ENCODE peak calls at places on chromosome 4, in four cellular contexts. T is cerebellar cortex, C is GM13977, G is activated gamma-delta T cell. L is an unnamed sample.

GRCh38 chr4:133152801-133153526 is 3.9 kb downstream of the PCDH10 start:
- DNase-seq in G (no peak), T (no peak), C (peak; percentile 22), L (no peak)

GRCh38 chr4:88021824-88022223 is 14.4 kb downstream of the PKD2 start:
- DNase-seq in T (no peak), G (no peak), C (no peak), L (no peak)

GRCh38 chr4:140233811-140234696 is 80.1 kb upstream of the MAML3 start:
- DNase-seq in T (no peak), C (no peak), G (no peak), L (no peak)

GRCh38 chr4:37908488-37909343 is 17.8 kb downstream of the TBC1D1 start:
- DNase-seq in T (no peak), G (no peak), C (no peak), L (no peak)

GRCh38 chr4:153143527-153144348 is 60.5 kb upstream of the TRIM2 start:
- DNase-seq in G (no peak), T (peak; percentile 41), C (no peak), L (peak; percentile 55)

GRCh38 chr4:54586343-54586953 is 71.3 kb upstream of the KIT start:
- DNase-seq in C (no peak), G (no peak), T (no peak), L (no peak)

GRCh38 chr4:125726121-125726520 is 411.4 kb downstream of the FAT4 start:
- DNase-seq in C (no peak), T (no peak), G (no peak), L (no peak)

GRCh38 chr4:38131371-38132139 is 171.4 kb downstream of the PTTG2 start:
- DNase-seq in T (no peak), C (peak; percentile 37), G (no peak), L (no peak)

GRCh38 chr4:94934201-94934600 is 176.4 kb downstream of the BMPR1B start:
- DNase-seq in G (no peak), C (no peak), T (no peak), L (no peak)

GRCh38 chr4:114373508-114373907 is 225.1 kb upstream of the UGT8 start:
- DNase-seq in G (no peak), C (no peak), T (no peak), L (no peak)

GRCh38 chr4:96228463-96228862 is 388.6 kb downstream of the PDHA2 start:
- DNase-seq in G (no peak), C (no peak), T (no peak), L (no peak)

GRCh38 chr4:99324978-99325377 is 3.8 kb upstream of the ADH1B start:
- DNase-seq in T (peak; percentile 48), C (no peak), G (no peak), L (peak; percentile 0)

GRCh38 chr4:182227611-182228010 is 15.6 kb upstream of the TENM3 start:
- DNase-seq in G (no peak), C (no peak), T (no peak), L (no peak)

GRCh38 chr4:80385397-80386280 is 50.1 kb downstream of the CFAP299 start:
- DNase-seq in C (no peak), G (no peak), T (no peak), L (no peak)

GRCh38 chr4:163949976-163950601 is 455.6 kb downstream of the TMA16 start:
- DNase-seq in T (no peak), G (no peak), C (no peak), L (no peak)

GRCh38 chr4:13902141-13902540 is 274.6 kb upstream of the BOD1L1 start:
- DNase-seq in G (no peak), T (no peak), C (no peak), L (no peak)

GRCh38 chr4:2746891-2747695 is 9.0 kb downstream of the TNIP2 start:
- DNase-seq in G (no peak), T (no peak), C (no peak), L (no peak)

GRCh38 chr4:168630445-168631187 is 133.8 kb downstream of the PALLD start:
- DNase-seq in T (no peak), C (no peak), G (no peak), L (no peak)

GRCh38 chr4:18404642-18405041 is 383.1 kb upstream of the LCORL start:
- DNase-seq in T (no peak), G (no peak), C (no peak), L (no peak)

GRCh38 chr4:19684079-19684478 is 567.6 kb upstream of the SLIT2 start:
- DNase-seq in C (no peak), G (no peak), T (no peak), L (no peak)

GRCh38 chr4:148065069-148065468 is 333.2 kb downstream of the ARHGAP10 start:
- DNase-seq in G (no peak), T (no peak), C (no peak), L (no peak)

GRCh38 chr4:179625391-179625790 is 2183.2 kb upstream of the AGA start:
- DNase-seq in T (no peak), G (no peak), C (no peak), L (no peak)

GRCh38 chr4:37639551-37640293 is 46.5 kb downstream of the RELL1 start:
- DNase-seq in T (no peak), G (no peak), C (no peak), L (no peak)

GRCh38 chr4:24013666-24014422 is 124.0 kb upstream of the PPARGC1A start:
- DNase-seq in T (peak; percentile 25), C (no peak), G (no peak), L (no peak)

GRCh38 chr4:8422327-8422726 is 18.2 kb downstream of the ACOX3 start:
- DNase-seq in C (no peak), T (no peak), G (no peak), L (no peak)

GRCh38 chr4:155026715-155027114 is 181.7 kb upstream of the NPY2R start:
- DNase-seq in T (peak; percentile 36), G (no peak), C (no peak), L (no peak)

GRCh38 chr4:169152899-169153298 is 117.9 kb downstream of the SH3RF1 start:
- DNase-seq in G (no peak), T (no peak), C (no peak), L (no peak)

L was measured in cerebellum.